ENCODE peak calls at places on chromosomes 16 and 17, in seven cellular contexts. D is Caco-2; M is ACHN; Z is NCI-H2081; P is pancreas; X is neural crest cell; N is stimulated activated CD4-positive, alpha-beta T cell treated with anti-CD3 and anti-CD28 coated beads, TNF-alpha, amount 100 ng/mL, for 24 hours. B is an unnamed sample.

GRCh38 chr16:88393034-88393433 is 10.3 kb downstream of the ZNF469 start:
- DNase-seq in N (no peak), Z (no peak), D (no peak), X (no peak), P (no peak), M (no peak), B (peak)

GRCh38 chr16:84782841-84783240 is 36.9 kb upstream of the CRISPLD2 start:
- DNase-seq in N (no peak), P (no peak), Z (no peak), D (no peak), M (no peak), X (no peak), B (no peak)

GRCh38 chr17:31541559-31541958 is 150.1 kb downstream of the RAB11FIP4 start:
- DNase-seq in N (no peak), X (no peak), P (no peak), D (no peak), M (no peak), Z (no peak), B (no peak)

GRCh38 chr17:54744750-54745149 is 155.9 kb upstream of the TOM1L1 start:
- DNase-seq in D (no peak), P (no peak), N (no peak), Z (no peak), M (no peak), X (no peak), B (no peak)

GRCh38 chr17:7438050-7438614 is 1.2 kb upstream of the FGF11 start:
- DNase-seq in P (peak), M (no peak), X (no peak), N (no peak), Z (no peak), D (no peak), B (no peak)

GRCh38 chr17:33595783-33596182 is 302.7 kb upstream of the ASIC2 start:
- DNase-seq in N (no peak), Z (no peak), X (no peak), D (no peak), P (no peak), M (no peak), B (no peak)

GRCh38 chr17:58183514-58183913 is 9.0 kb upstream of the EPX start:
- DNase-seq in M (no peak), X (no peak), D (no peak), Z (no peak), N (no peak), P (no peak), B (no peak)

GRCh38 chr17:81922566-81923301 is 4.8 kb upstream of the SIRT7 start:
- DNase-seq in Z (no peak), M (no peak), D (no peak), P (no peak), N (no peak), X (no peak), B (no peak)

GRCh38 chr17:72122668-72123495 is 2.1 kb downstream of the SOX9 start:
- DNase-seq in N (no peak), Z (no peak), X (peak), D (peak), P (peak), M (peak), B (no peak)

GRCh38 chr16:2774161-2774891 is 2.8 kb downstream of the ELOB start:
- DNase-seq in Z (no peak), X (no peak), D (no peak), N (no peak), P (no peak), M (no peak), B (no peak)

GRCh38 chr17:18230288-18231141 is 5.1 kb downstream of the LLGL1 start:
- DNase-seq in M (no peak), P (no peak), Z (no peak), D (no peak), N (no peak), X (no peak), B (no peak)

GRCh38 chr17:81277938-81278693 is 17.0 kb downstream of the SLC38A10 start:
- DNase-seq in Z (no peak), D (no peak), X (no peak), N (no peak), P (no peak), M (no peak), B (no peak)

GRCh38 chr17:39671651-39672521 is 3.6 kb downstream of the PNMT start:
- DNase-seq in Z (peak), N (no peak), M (peak), P (no peak), X (peak), D (no peak), B (peak)

GRCh38 chr16:4942481-4942880 is 5.5 kb upstream of the PPL start:
- DNase-seq in N (no peak), M (no peak), P (no peak), D (no peak), Z (no peak), X (no peak), B (no peak)

GRCh38 chr17:8552582-8553320 is 77.8 kb downstream of the MYH10 start:
- DNase-seq in M (no peak), N (no peak), Z (no peak), P (no peak), D (no peak), X (no peak), B (no peak)

B was measured in dermis blood vessel endothelial cell.